ENCODE peak calls at places on chromosomes 2 and 18, in ten cellular contexts. One of them, this sample, is unnamed.

GRCh38 chr2:19352946-19353720 is 5.3 kb downstream of the OSR1 start:
- DNase-seq in breast epithelium: no peak
- DNase-seq in endothelial cell of umbilical vein: no peak
- DNase-seq in transverse colon: no peak
- DNase-seq in GM12891: no peak
- DNase-seq in HCT116: no peak
- DNase-seq in upper lobe of left lung: no peak
- DNase-seq in H1: no peak
- DNase-seq in SK-N-MC: no peak
- DNase-seq in stomach: no peak
- DNase-seq in this sample: no peak

GRCh38 chr18:30271716-30272115 is 770.8 kb downstream of the DSC3 start:
- DNase-seq in GM12891: no peak
- DNase-seq in stomach: no peak
- DNase-seq in breast epithelium: no peak
- DNase-seq in SK-N-MC: no peak
- DNase-seq in H1: no peak
- DNase-seq in HCT116: no peak
- DNase-seq in transverse colon: no peak
- DNase-seq in upper lobe of left lung: no peak
- DNase-seq in endothelial cell of umbilical vein: no peak
- DNase-seq in this sample: no peak

GRCh38 chr2:124501575-124502152 is 476.6 kb downstream of the CNTNAP5 start:
- DNase-seq in upper lobe of left lung: no peak
- DNase-seq in GM12891: no peak
- DNase-seq in H1: no peak
- DNase-seq in SK-N-MC: no peak
- DNase-seq in endothelial cell of umbilical vein: no peak
- DNase-seq in transverse colon: no peak
- DNase-seq in breast epithelium: no peak
- DNase-seq in HCT116: no peak
- DNase-seq in stomach: no peak
- DNase-seq in this sample: no peak

GRCh38 chr2:73295751-73296400 is 2.5 kb upstream of the EGR4 start:
- DNase-seq in SK-N-MC: no peak
- DNase-seq in GM12891: no peak
- DNase-seq in endothelial cell of umbilical vein: no peak
- DNase-seq in upper lobe of left lung: no peak
- DNase-seq in H1: no peak
- DNase-seq in transverse colon: no peak
- DNase-seq in stomach: no peak
- DNase-seq in breast epithelium: no peak
- DNase-seq in HCT116: no peak
- DNase-seq in this sample: no peak

GRCh38 chr18:21085579-21086161 is 25.9 kb downstream of the ROCK1 start:
- DNase-seq in breast epithelium: no peak
- DNase-seq in GM12891: no peak
- DNase-seq in transverse colon: no peak
- DNase-seq in HCT116: no peak
- DNase-seq in upper lobe of left lung: no peak
- DNase-seq in endothelial cell of umbilical vein: no peak
- DNase-seq in stomach: no peak
- DNase-seq in SK-N-MC: no peak
- DNase-seq in H1: no peak
- DNase-seq in this sample: no peak

GRCh38 chr2:221096651-221097567 is 475.2 kb downstream of the EPHA4 start:
- DNase-seq in SK-N-MC: no peak
- DNase-seq in GM12891: no peak
- DNase-seq in HCT116: no peak
- DNase-seq in stomach: no peak
- DNase-seq in transverse colon: no peak
- DNase-seq in endothelial cell of umbilical vein: peak
- DNase-seq in breast epithelium: no peak
- DNase-seq in upper lobe of left lung: no peak
- DNase-seq in H1: no peak
- DNase-seq in this sample: no peak

GRCh38 chr2:120772261-120772660 is 36.6 kb downstream of the GLI2 start:
- DNase-seq in upper lobe of left lung: no peak
- DNase-seq in stomach: no peak
- DNase-seq in SK-N-MC: no peak
- DNase-seq in transverse colon: no peak
- DNase-seq in H1: no peak
- DNase-seq in HCT116: no peak
- DNase-seq in GM12891: no peak
- DNase-seq in endothelial cell of umbilical vein: no peak
- DNase-seq in breast epithelium: no peak
- DNase-seq in this sample: no peak

GRCh38 chr2:162840598-162841246 is 2.2 kb upstream of the KCNH7 start:
- DNase-seq in GM12891: peak
- DNase-seq in endothelial cell of umbilical vein: peak
- DNase-seq in H1: peak
- DNase-seq in SK-N-MC: peak
- DNase-seq in stomach: peak
- DNase-seq in transverse colon: peak
- DNase-seq in breast epithelium: no peak
- DNase-seq in HCT116: peak
- DNase-seq in upper lobe of left lung: no peak
- DNase-seq in this sample: no peak

GRCh38 chr2:109447251-109447661 is 166.5 kb downstream of the SEPTIN10 start:
- DNase-seq in stomach: no peak
- DNase-seq in upper lobe of left lung: no peak
- DNase-seq in transverse colon: no peak
- DNase-seq in breast epithelium: no peak
- DNase-seq in SK-N-MC: peak
- DNase-seq in H1: no peak
- DNase-seq in HCT116: no peak
- DNase-seq in GM12891: no peak
- DNase-seq in endothelial cell of umbilical vein: peak
- DNase-seq in this sample: no peak

GRCh38 chr2:158828378-158829136 is 33.4 kb downstream of the DAPL1 start:
- DNase-seq in breast epithelium: no peak
- DNase-seq in H1: no peak
- DNase-seq in SK-N-MC: no peak
- DNase-seq in GM12891: no peak
- DNase-seq in endothelial cell of umbilical vein: peak
- DNase-seq in upper lobe of left lung: no peak
- DNase-seq in transverse colon: no peak
- DNase-seq in HCT116: no peak
- DNase-seq in stomach: no peak
- DNase-seq in this sample: no peak

GRCh38 chr2:158825021-158825420 is 29.9 kb downstream of the DAPL1 start:
- DNase-seq in H1: no peak
- DNase-seq in endothelial cell of umbilical vein: no peak
- DNase-seq in upper lobe of left lung: no peak
- DNase-seq in stomach: no peak
- DNase-seq in HCT116: no peak
- DNase-seq in SK-N-MC: no peak
- DNase-seq in breast epithelium: no peak
- DNase-seq in GM12891: no peak
- DNase-seq in transverse colon: no peak
- DNase-seq in this sample: no peak

GRCh38 chr2:158823838-158824237 is 28.7 kb downstream of the DAPL1 start:
- DNase-seq in endothelial cell of umbilical vein: no peak
- DNase-seq in H1: no peak
- DNase-seq in SK-N-MC: no peak
- DNase-seq in HCT116: no peak
- DNase-seq in upper lobe of left lung: no peak
- DNase-seq in transverse colon: no peak
- DNase-seq in stomach: no peak
- DNase-seq in GM12891: no peak
- DNase-seq in breast epithelium: no peak
- DNase-seq in this sample: no peak

GRCh38 chr2:158822212-158822611 is 27.1 kb downstream of the DAPL1 start:
- DNase-seq in HCT116: no peak
- DNase-seq in upper lobe of left lung: no peak
- DNase-seq in GM12891: no peak
- DNase-seq in stomach: no peak
- DNase-seq in breast epithelium: no peak
- DNase-seq in transverse colon: no peak
- DNase-seq in H1: no peak
- DNase-seq in endothelial cell of umbilical vein: no peak
- DNase-seq in SK-N-MC: no peak
- DNase-seq in this sample: no peak

GRCh38 chr2:158826965-158827364 is 31.8 kb downstream of the DAPL1 start:
- DNase-seq in H1: no peak
- DNase-seq in breast epithelium: no peak
- DNase-seq in SK-N-MC: no peak
- DNase-seq in GM12891: no peak
- DNase-seq in endothelial cell of umbilical vein: no peak
- DNase-seq in HCT116: no peak
- DNase-seq in stomach: no peak
- DNase-seq in transverse colon: no peak
- DNase-seq in upper lobe of left lung: no peak
- DNase-seq in this sample: no peak
- TF ChIP-seq POLR2AphosphoS5 in H1: no peak
- TF ChIP-seq POLR2AphosphoS5 in breast epithelium: no peak
- TF ChIP-seq POLR2AphosphoS5 in SK-N-MC: no peak
- TF ChIP-seq POLR2AphosphoS5 in GM12891: no peak
- TF ChIP-seq POLR2AphosphoS5 in endothelial cell of umbilical vein: no peak
- TF ChIP-seq POLR2AphosphoS5 in HCT116: no peak
- TF ChIP-seq POLR2AphosphoS5 in stomach: no peak
- TF ChIP-seq POLR2AphosphoS5 in transverse colon: no peak
- TF ChIP-seq POLR2AphosphoS5 in upper lobe of left lung: no peak
- TF ChIP-seq POLR2AphosphoS5 in this sample: no peak

DNA sequence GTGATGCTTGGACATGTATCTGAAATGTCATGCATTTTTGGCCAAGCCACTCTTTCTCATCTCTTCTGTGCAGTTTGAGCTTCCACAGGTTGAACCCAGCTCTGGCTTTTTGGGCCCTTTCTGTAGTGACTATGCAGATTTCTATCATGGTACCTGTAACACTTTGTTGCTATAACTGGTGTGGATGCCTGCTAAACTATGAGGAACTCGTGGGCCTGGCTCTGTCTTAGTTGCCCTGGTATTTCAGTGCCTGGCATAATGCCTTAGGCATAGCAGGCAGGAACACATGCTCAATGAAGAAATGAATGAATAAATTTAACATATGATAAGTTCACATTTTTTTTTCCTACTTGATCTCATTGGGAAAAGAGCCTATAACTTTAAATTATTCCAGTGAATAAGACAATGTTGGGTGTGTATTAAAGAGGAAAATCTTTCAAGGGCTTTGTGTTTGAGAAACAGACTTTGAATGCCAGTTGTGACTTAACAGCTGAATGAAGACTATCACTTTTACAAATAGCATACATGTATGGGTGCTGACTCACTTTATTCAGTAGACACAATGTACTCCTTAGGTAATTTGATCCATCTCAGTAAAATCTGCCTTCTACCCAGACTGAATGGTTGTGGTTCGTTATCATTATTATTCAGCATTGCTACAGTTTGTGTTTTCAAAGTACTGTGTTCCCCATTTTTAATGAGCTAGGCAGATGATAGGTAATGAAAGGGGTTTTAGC is 86.4 kb upstream of the MAP4K3 start:
- DNase-seq in endothelial cell of umbilical vein: peak
- DNase-seq in H1: no peak
- DNase-seq in breast epithelium: no peak
- DNase-seq in SK-N-MC: no peak
- DNase-seq in stomach: no peak
- DNase-seq in HCT116: peak
- DNase-seq in upper lobe of left lung: no peak
- DNase-seq in transverse colon: no peak
- DNase-seq in GM12891: no peak
- DNase-seq in this sample: no peak
- TF ChIP-seq POLR2AphosphoS5 in endothelial cell of umbilical vein: no peak
- TF ChIP-seq POLR2AphosphoS5 in H1: no peak
- TF ChIP-seq POLR2AphosphoS5 in breast epithelium: no peak
- TF ChIP-seq POLR2AphosphoS5 in SK-N-MC: no peak
- TF ChIP-seq POLR2AphosphoS5 in stomach: no peak
- TF ChIP-seq POLR2AphosphoS5 in HCT116: no peak
- TF ChIP-seq POLR2AphosphoS5 in upper lobe of left lung: no peak
- TF ChIP-seq POLR2AphosphoS5 in transverse colon: no peak
- TF ChIP-seq POLR2AphosphoS5 in GM12891: no peak
- TF ChIP-seq POLR2AphosphoS5 in this sample: no peak

GRCh38 chr2:237674731-237675276 is 47.4 kb downstream of the LRRFIP1 start:
- DNase-seq in HCT116: no peak
- DNase-seq in H1: no peak
- DNase-seq in breast epithelium: peak
- DNase-seq in stomach: peak
- DNase-seq in upper lobe of left lung: peak
- DNase-seq in GM12891: peak
- DNase-seq in transverse colon: peak
- DNase-seq in SK-N-MC: no peak
- DNase-seq in endothelial cell of umbilical vein: peak
- DNase-seq in this sample: peak
- TF ChIP-seq POLR2AphosphoS5 in HCT116: no peak
- TF ChIP-seq POLR2AphosphoS5 in H1: no peak
- TF ChIP-seq POLR2AphosphoS5 in breast epithelium: peak
- TF ChIP-seq POLR2AphosphoS5 in stomach: peak
- TF ChIP-seq POLR2AphosphoS5 in upper lobe of left lung: peak
- TF ChIP-seq POLR2AphosphoS5 in GM12891: no peak
- TF ChIP-seq POLR2AphosphoS5 in transverse colon: peak
- TF ChIP-seq POLR2AphosphoS5 in SK-N-MC: no peak
- TF ChIP-seq POLR2AphosphoS5 in endothelial cell of umbilical vein: peak
- TF ChIP-seq POLR2AphosphoS5 in this sample: no peak

GRCh38 chr18:76491436-76491800 is 3.6 kb downstream of the ZNF516 start:
- DNase-seq in HCT116: no peak
- DNase-seq in SK-N-MC: no peak
- DNase-seq in H1: no peak
- DNase-seq in upper lobe of left lung: peak
- DNase-seq in GM12891: peak
- DNase-seq in stomach: peak
- DNase-seq in transverse colon: peak
- DNase-seq in endothelial cell of umbilical vein: no peak
- DNase-seq in breast epithelium: peak
- DNase-seq in this sample: peak
- TF ChIP-seq POLR2AphosphoS5 in HCT116: no peak
- TF ChIP-seq POLR2AphosphoS5 in SK-N-MC: no peak
- TF ChIP-seq POLR2AphosphoS5 in H1: no peak
- TF ChIP-seq POLR2AphosphoS5 in upper lobe of left lung: no peak
- TF ChIP-seq POLR2AphosphoS5 in GM12891: no peak
- TF ChIP-seq POLR2AphosphoS5 in stomach: peak
- TF ChIP-seq POLR2AphosphoS5 in transverse colon: no peak
- TF ChIP-seq POLR2AphosphoS5 in endothelial cell of umbilical vein: no peak
- TF ChIP-seq POLR2AphosphoS5 in breast epithelium: no peak
- TF ChIP-seq POLR2AphosphoS5 in this sample: no peak